ENCODE peak calls at places on chromosomes 11 and 22, in ten cellular contexts. D, N, C, K, R, M, E, L, G and P are unnamed samples.

GRCh38 chr11:120088056-120088455 is 49.9 kb downstream of the TRIM29 start:
- DNase-seq in D (no peak), N (no peak), C (no peak), K (no peak), R (no peak), M (no peak), E (no peak), L (no peak), G (no peak), P (no peak)

GRCh38 chr11:130145975-130146776 is 13.4 kb upstream of the ST14 start:
- DNase-seq in D (no peak), N (peak; percentile 88), C (no peak), K (peak; percentile 6), R (no peak), M (no peak), E (peak; percentile 99), L (peak; percentile 87), G (no peak), P (peak; percentile 88)

GRCh38 chr11:46275964-46276641 is 1.4 kb upstream of the CREB3L1 start:
- DNase-seq in D (no peak), N (peak; percentile 67), C (no peak), K (no peak), R (no peak), M (no peak), E (no peak), L (no peak), G (no peak), P (peak; percentile 87)

GRCh38 chr11:84855846-84856245 is 771.3 kb downstream of the DLG2 start:
- DNase-seq in D (no peak), N (no peak), C (no peak), K (no peak), R (no peak), M (no peak), E (peak; percentile 86), L (no peak), G (no peak), P (no peak)

GRCh38 chr22:23032681-23033080 is 37.6 kb upstream of the GNAZ start:
- DNase-seq in D (no peak), N (no peak), C (no peak), K (no peak), R (no peak), M (no peak), E (no peak), L (no peak), G (no peak), P (no peak)

GRCh38 chr11:73972620-73973449 is 9.8 kb downstream of the UCP2 start:
- DNase-seq in D (peak; percentile 49), N (no peak), C (no peak), K (no peak), R (no peak), M (no peak), E (no peak), L (no peak), G (no peak), P (no peak)

GRCh38 chr11:2995893-2996554 is 3.9 kb upstream of the NAP1L4 start:
- DNase-seq in D (peak; percentile 9), N (no peak), C (no peak), K (no peak), R (no peak), M (no peak), E (no peak), L (no peak), G (no peak), P (no peak)

GRCh38 chr11:12377824-12378593 is 638 bp downstream of the PARVA start:
- DNase-seq in D (peak; percentile 25), N (peak; percentile 86), C (peak; percentile 55), K (no peak), R (no peak), M (no peak), E (peak; percentile 83), L (peak; percentile 75), G (peak; percentile 76), P (peak; percentile 69)

GRCh38 chr11:87213444-87213843 is 175.7 kb downstream of the TMEM135 start:
- DNase-seq in D (no peak), N (no peak), C (no peak), K (no peak), R (no peak), M (no peak), E (no peak), L (no peak), G (no peak), P (no peak)

GRCh38 chr22:30947163-30947820 is 21.3 kb downstream of the MORC2 start:
- DNase-seq in D (no peak), N (peak; percentile 37), C (peak; percentile 80), K (no peak), R (no peak), M (no peak), E (no peak), L (no peak), G (peak; percentile 95), P (no peak)

GRCh38 chr11:770642-771616 is 6.4 kb downstream of the GATD1 start:
- DNase-seq in D (no peak), N (no peak), C (no peak), K (no peak), R (no peak), M (no peak), E (no peak), L (no peak), G (no peak), P (no peak)

GRCh38 chr11:111935331-111936044 is 1.7 kb upstream of the DIXDC1 start:
- DNase-seq in D (no peak), N (no peak), C (peak; percentile 21), K (no peak), R (no peak), M (no peak), E (no peak), L (no peak), G (no peak), P (no peak)

GRCh38 chr22:31144223-31144622 is 3.9 kb upstream of the PLA2G3 start:
- DNase-seq in D (no peak), N (no peak), C (no peak), K (no peak), R (no peak), M (no peak), E (peak; percentile 54), L (no peak), G (no peak), P (no peak)

GRCh38 chr11:57786436-57786835 is 24.8 kb downstream of the CTNND1 start:
- DNase-seq in D (no peak), N (no peak), C (no peak), K (no peak), R (no peak), M (no peak), E (no peak), L (no peak), G (no peak), P (no peak)

GRCh38 chr11:60145677-60146076 is 37.2 kb downstream of the MS4A6A start:
- DNase-seq in D (no peak), N (no peak), C (no peak), K (no peak), R (no peak), M (no peak), E (no peak), L (no peak), G (no peak), P (no peak)

GRCh38 chr22:26172389-26172990 is 3.2 kb downstream of the SEZ6L start:
- DNase-seq in D (no peak), N (peak; percentile 33), C (peak; percentile 3), K (peak; percentile 56), R (peak; percentile 35), M (peak; percentile 19), E (peak; percentile 29), L (peak; percentile 24), G (peak; percentile 40), P (peak; percentile 16)

GRCh38 chr11:49424136-49424535 is 215.7 kb upstream of the FOLH1 start:
- DNase-seq in D (no peak), N (no peak), C (peak; percentile 33), K (no peak), R (no peak), M (no peak), E (no peak), L (no peak), G (no peak), P (no peak)

GRCh38 chr11:63612181-63612580 is 2.1 kb downstream of the PLAAT3 start:
- DNase-seq in D (no peak), N (no peak), C (no peak), K (no peak), R (no peak), M (no peak), E (no peak), L (no peak), G (no peak), P (no peak)

GRCh38 chr11:93444671-93445073 is 98.5 kb downstream of the SMCO4 start:
- DNase-seq in D (peak; percentile 25), N (no peak), C (no peak), K (no peak), R (peak; percentile 7), M (peak; percentile 2), E (peak; percentile 96), L (no peak), G (no peak), P (no peak)

GRCh38 chr11:23192256-23192655 is 332.0 kb upstream of the CCDC179 start:
- DNase-seq in D (no peak), N (no peak), C (no peak), K (no peak), R (no peak), M (no peak), E (no peak), L (no peak), G (peak; percentile 2), P (no peak)